ENCODE peak calls at places on chromosomes 2 and 18, in nine cellular contexts. One of them, this sample, is unnamed.
A peak's percentile ranks its signal among the peaks of the same experiment; 100 is the strongest.

GRCh38 chr2:84386326-84386995 is 72.6 kb downstream of the SUCLG1 start:
- DNase-seq in PC-3: no peak
- DNase-seq in astrocyte: no peak
- DNase-seq in GM12878: no peak
- DNase-seq in hepatocyte: no peak
- DNase-seq in fibroblast of lung: no peak
- DNase-seq in HepG2: no peak
- DNase-seq in neural progenitor cell: peak; percentile 46
- DNase-seq in H1: no peak
- DNase-seq in this sample: no peak

GRCh38 chr2:118046628-118047210 is 32.8 kb upstream of the CCDC93 start:
- DNase-seq in GM12878: no peak
- DNase-seq in hepatocyte: peak; percentile 44
- DNase-seq in H1: no peak
- DNase-seq in PC-3: peak; percentile 71
- DNase-seq in neural progenitor cell: peak; percentile 43
- DNase-seq in astrocyte: peak; percentile 35
- DNase-seq in fibroblast of lung: peak; percentile 48
- DNase-seq in HepG2: peak; percentile 42
- DNase-seq in this sample: peak; percentile 12

GRCh38 chr2:79887747-79888374 is 375.0 kb downstream of the CTNNA2 start:
- DNase-seq in neural progenitor cell: peak; percentile 68
- DNase-seq in GM12878: peak; percentile 9
- DNase-seq in H1: no peak
- DNase-seq in HepG2: peak; percentile 61
- DNase-seq in fibroblast of lung: peak; percentile 43
- DNase-seq in astrocyte: peak; percentile 33
- DNase-seq in PC-3: peak; percentile 73
- DNase-seq in hepatocyte: peak; percentile 71
- DNase-seq in this sample: peak; percentile 73

GRCh38 chr18:5772706-5773105 is 122.6 kb downstream of the TMEM200C start:
- DNase-seq in fibroblast of lung: no peak
- DNase-seq in GM12878: no peak
- DNase-seq in astrocyte: no peak
- DNase-seq in H1: no peak
- DNase-seq in hepatocyte: no peak
- DNase-seq in neural progenitor cell: no peak
- DNase-seq in PC-3: no peak
- DNase-seq in HepG2: no peak
- DNase-seq in this sample: no peak

GRCh38 chr18:57737661-57738060 is 65.5 kb downstream of the ATP8B1 start:
- DNase-seq in H1: no peak
- DNase-seq in PC-3: peak; percentile 77
- DNase-seq in HepG2: peak; percentile 83
- DNase-seq in astrocyte: peak; percentile 98
- DNase-seq in hepatocyte: peak; percentile 87
- DNase-seq in GM12878: no peak
- DNase-seq in fibroblast of lung: peak; percentile 99
- DNase-seq in neural progenitor cell: no peak
- DNase-seq in this sample: peak; percentile 16

GRCh38 chr2:85459771-85460170 is 41.3 kb downstream of the SH2D6 start:
- DNase-seq in PC-3: no peak
- DNase-seq in hepatocyte: no peak
- DNase-seq in astrocyte: no peak
- DNase-seq in H1: no peak
- DNase-seq in fibroblast of lung: no peak
- DNase-seq in neural progenitor cell: no peak
- DNase-seq in GM12878: no peak
- DNase-seq in HepG2: no peak
- DNase-seq in this sample: no peak

GRCh38 chr18:58866261-58867232 is 1.9 kb downstream of the ZNF532 start:
- DNase-seq in neural progenitor cell: no peak
- DNase-seq in fibroblast of lung: no peak
- DNase-seq in PC-3: no peak
- DNase-seq in astrocyte: no peak
- DNase-seq in HepG2: no peak
- DNase-seq in H1: no peak
- DNase-seq in GM12878: no peak
- DNase-seq in hepatocyte: no peak
- DNase-seq in this sample: no peak

GRCh38 chr18:8049147-8049546 is 482.0 kb downstream of the PTPRM start:
- DNase-seq in neural progenitor cell: no peak
- DNase-seq in PC-3: peak; percentile 19
- DNase-seq in astrocyte: no peak
- DNase-seq in fibroblast of lung: no peak
- DNase-seq in hepatocyte: no peak
- DNase-seq in H1: no peak
- DNase-seq in HepG2: no peak
- DNase-seq in GM12878: no peak
- DNase-seq in this sample: no peak

GRCh38 chr2:182368996-182369395 is 57.8 kb downstream of the PDE1A start:
- DNase-seq in fibroblast of lung: no peak
- DNase-seq in PC-3: no peak
- DNase-seq in neural progenitor cell: no peak
- DNase-seq in HepG2: no peak
- DNase-seq in hepatocyte: no peak
- DNase-seq in GM12878: no peak
- DNase-seq in H1: no peak
- DNase-seq in astrocyte: no peak
- DNase-seq in this sample: no peak

GRCh38 chr2:215615067-215615828 is 179.4 kb upstream of the FN1 start:
- DNase-seq in H1: no peak
- DNase-seq in fibroblast of lung: no peak
- DNase-seq in astrocyte: no peak
- DNase-seq in neural progenitor cell: no peak
- DNase-seq in HepG2: no peak
- DNase-seq in hepatocyte: no peak
- DNase-seq in GM12878: no peak
- DNase-seq in PC-3: no peak
- DNase-seq in this sample: no peak

DNA sequence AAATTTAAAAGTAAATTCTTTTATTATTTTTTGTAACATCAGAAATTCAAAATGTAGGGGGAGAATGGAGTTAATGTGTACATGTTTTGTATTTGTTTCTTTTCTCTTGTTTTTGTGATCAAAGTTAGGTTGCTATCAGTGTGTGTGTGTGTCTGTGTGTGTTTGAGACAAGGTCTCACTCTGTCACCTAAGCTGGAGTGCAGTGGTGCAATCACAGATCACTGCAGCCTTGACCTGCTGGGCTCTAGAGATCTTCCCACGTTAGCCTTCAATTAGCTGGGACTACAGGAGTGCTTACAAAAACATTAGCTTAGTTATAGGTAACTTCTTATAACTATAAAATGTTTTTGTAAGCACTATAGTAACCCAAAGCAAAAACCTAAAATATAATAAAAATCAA is 50.7 kb downstream of the GDF7 start:
- DNase-seq in neural progenitor cell: no peak
- DNase-seq in H1: no peak
- DNase-seq in hepatocyte: no peak
- DNase-seq in astrocyte: no peak
- DNase-seq in HepG2: peak; percentile 67
- DNase-seq in GM12878: no peak
- DNase-seq in PC-3: no peak
- DNase-seq in fibroblast of lung: no peak
- DNase-seq in this sample: no peak
- H3K4me3 ChIP-seq in neural progenitor cell: no peak overlapping the region
- H3K4me3 ChIP-seq in H1: no peak overlapping the region
- H3K4me3 ChIP-seq in hepatocyte: no peak overlapping the region
- H3K4me3 ChIP-seq in astrocyte: no peak overlapping the region
- H3K4me3 ChIP-seq in HepG2: no peak overlapping the region
- H3K4me3 ChIP-seq in GM12878: no peak overlapping the region
- H3K4me3 ChIP-seq in PC-3: no peak overlapping the region
- H3K4me3 ChIP-seq in fibroblast of lung: no peak overlapping the region
- H3K4me3 ChIP-seq in this sample: no peak overlapping the region

DNA sequence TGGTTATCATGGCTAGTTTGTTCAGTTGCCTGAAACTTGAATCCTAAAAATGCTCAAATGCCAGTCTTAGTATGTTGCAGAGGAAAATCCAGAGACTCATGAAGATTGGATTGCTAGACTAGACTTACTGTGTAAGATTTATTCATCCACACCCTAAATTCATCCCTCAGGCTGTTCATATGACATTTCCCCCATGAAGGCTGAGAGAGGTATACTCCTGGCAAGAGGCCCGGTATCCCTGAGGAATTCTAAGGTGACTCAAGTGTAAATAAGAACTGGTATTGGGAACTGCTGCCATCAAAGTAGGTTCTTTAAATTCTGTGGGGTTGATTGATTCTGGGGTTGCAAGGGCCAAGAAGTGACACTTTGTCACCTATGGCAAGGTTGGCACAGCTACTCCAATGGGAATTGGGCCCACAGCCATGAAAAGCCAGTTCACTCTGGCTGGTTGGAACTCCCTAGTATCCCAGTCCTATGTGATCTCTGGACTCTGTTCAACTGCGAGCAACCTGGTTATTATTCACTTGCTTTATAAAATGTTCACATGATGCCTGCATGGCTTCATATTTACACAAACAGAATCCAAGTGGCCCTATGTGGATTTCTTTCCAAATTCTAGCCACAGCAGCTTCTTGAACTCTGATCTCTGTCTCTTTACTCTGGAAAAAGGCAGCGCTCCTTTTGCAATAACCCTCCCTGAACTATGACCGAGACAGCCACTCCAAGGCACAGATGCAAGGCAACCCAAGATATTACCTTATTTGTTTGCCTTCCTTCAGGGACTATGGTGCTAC is 429.1 kb downstream of the CBLN2 start:
- DNase-seq in HepG2: no peak
- DNase-seq in H1: no peak
- DNase-seq in astrocyte: no peak
- DNase-seq in neural progenitor cell: no peak
- DNase-seq in PC-3: peak; percentile 76
- DNase-seq in fibroblast of lung: no peak
- DNase-seq in GM12878: no peak
- DNase-seq in hepatocyte: peak; percentile 48
- DNase-seq in this sample: no peak
- H3K9me3 ChIP-seq in HepG2: no peaks in the 10 kb centered on the region
- H3K9me3 ChIP-seq in H1: peaks cover 17% of the 10 kb centered on the region
- H3K9me3 ChIP-seq in astrocyte: no peaks in the 10 kb centered on the region
- H3K9me3 ChIP-seq in neural progenitor cell: no peaks in the 10 kb centered on the region
- H3K9me3 ChIP-seq in PC-3: no peaks in the 10 kb centered on the region
- H3K9me3 ChIP-seq in fibroblast of lung: no peaks in the 10 kb centered on the region
- H3K9me3 ChIP-seq in GM12878: no peaks in the 10 kb centered on the region
- H3K9me3 ChIP-seq in hepatocyte: no peaks in the 10 kb centered on the region
- H3K9me3 ChIP-seq in this sample: no peaks in the 10 kb centered on the region

DNA sequence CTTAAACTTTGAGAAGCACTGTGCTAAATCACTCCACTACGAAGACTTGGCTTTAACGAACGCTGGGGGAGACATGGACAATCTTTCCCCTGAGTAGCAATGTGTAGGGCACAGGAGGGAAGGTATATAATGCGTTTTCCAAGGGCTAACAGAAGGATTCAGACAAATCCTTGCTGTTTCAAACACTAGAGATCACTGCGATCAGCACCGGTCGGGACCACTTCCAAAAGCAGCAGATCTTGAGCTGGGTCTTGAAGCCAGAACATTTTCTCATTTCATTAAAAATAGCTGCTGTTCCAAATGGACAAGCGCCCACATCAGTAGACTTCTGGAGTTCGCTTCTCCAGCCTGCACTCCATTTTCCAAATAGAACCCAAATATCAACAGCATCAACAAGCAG is 65.1 kb upstream of the MAPRE2 start:
- DNase-seq in H1: no peak
- DNase-seq in PC-3: no peak
- DNase-seq in HepG2: no peak
- DNase-seq in astrocyte: no peak
- DNase-seq in hepatocyte: no peak
- DNase-seq in fibroblast of lung: no peak
- DNase-seq in neural progenitor cell: peak; percentile 14
- DNase-seq in GM12878: no peak
- DNase-seq in this sample: no peak
- TF ChIP-seq EZH2 in H1: no peak
- TF ChIP-seq EZH2 in PC-3: no peak
- TF ChIP-seq EZH2 in HepG2: no peak
- TF ChIP-seq EZH2 in astrocyte: no peak
- TF ChIP-seq EZH2 in hepatocyte: no peak
- TF ChIP-seq EZH2 in fibroblast of lung: no peak
- TF ChIP-seq EZH2 in neural progenitor cell: no peak
- TF ChIP-seq EZH2 in GM12878: no peak
- TF ChIP-seq EZH2 in this sample: no peak

GRCh38 chr2:68379184-68379708 is 14.2 kb downstream of the PLEK start:
- DNase-seq in fibroblast of lung: no peak
- DNase-seq in neural progenitor cell: no peak
- DNase-seq in HepG2: no peak
- DNase-seq in GM12878: no peak
- DNase-seq in H1: no peak
- DNase-seq in astrocyte: no peak
- DNase-seq in hepatocyte: no peak
- DNase-seq in PC-3: no peak
- DNase-seq in this sample: no peak

GRCh38 chr2:68375522-68376040 is 10.5 kb downstream of the PLEK start:
- DNase-seq in H1: no peak
- DNase-seq in hepatocyte: no peak
- DNase-seq in neural progenitor cell: no peak
- DNase-seq in fibroblast of lung: no peak
- DNase-seq in astrocyte: no peak
- DNase-seq in HepG2: no peak
- DNase-seq in GM12878: no peak
- DNase-seq in PC-3: no peak
- DNase-seq in this sample: no peak

GRCh38 chr2:68374184-68374583 is 9.1 kb downstream of the PLEK start:
- DNase-seq in fibroblast of lung: no peak
- DNase-seq in PC-3: no peak
- DNase-seq in HepG2: no peak
- DNase-seq in neural progenitor cell: no peak
- DNase-seq in hepatocyte: no peak
- DNase-seq in GM12878: no peak
- DNase-seq in astrocyte: no peak
- DNase-seq in H1: no peak
- DNase-seq in this sample: no peak

GRCh38 chr2:68372435-68372834 is 7.4 kb downstream of the PLEK start:
- DNase-seq in H1: no peak
- DNase-seq in PC-3: no peak
- DNase-seq in HepG2: no peak
- DNase-seq in fibroblast of lung: no peak
- DNase-seq in astrocyte: no peak
- DNase-seq in GM12878: no peak
- DNase-seq in hepatocyte: no peak
- DNase-seq in neural progenitor cell: no peak
- DNase-seq in this sample: no peak

GRCh38 chr2:68377137-68377780 is 12.2 kb downstream of the PLEK start:
- DNase-seq in neural progenitor cell: no peak
- DNase-seq in HepG2: no peak
- DNase-seq in hepatocyte: no peak
- DNase-seq in GM12878: no peak
- DNase-seq in H1: no peak
- DNase-seq in fibroblast of lung: no peak
- DNase-seq in PC-3: no peak
- DNase-seq in astrocyte: no peak
- DNase-seq in this sample: no peak
- H3K4me3 ChIP-seq in neural progenitor cell: no peak overlapping the region
- H3K4me3 ChIP-seq in HepG2: no peak overlapping the region
- H3K4me3 ChIP-seq in hepatocyte: no peak overlapping the region
- H3K4me3 ChIP-seq in GM12878: peak overlapping the region; percentile 50
- H3K4me3 ChIP-seq in H1: no peak overlapping the region
- H3K4me3 ChIP-seq in fibroblast of lung: no peak overlapping the region
- H3K4me3 ChIP-seq in PC-3: no peak overlapping the region
- H3K4me3 ChIP-seq in astrocyte: no peak overlapping the region
- H3K4me3 ChIP-seq in this sample: no peak overlapping the region

DNA sequence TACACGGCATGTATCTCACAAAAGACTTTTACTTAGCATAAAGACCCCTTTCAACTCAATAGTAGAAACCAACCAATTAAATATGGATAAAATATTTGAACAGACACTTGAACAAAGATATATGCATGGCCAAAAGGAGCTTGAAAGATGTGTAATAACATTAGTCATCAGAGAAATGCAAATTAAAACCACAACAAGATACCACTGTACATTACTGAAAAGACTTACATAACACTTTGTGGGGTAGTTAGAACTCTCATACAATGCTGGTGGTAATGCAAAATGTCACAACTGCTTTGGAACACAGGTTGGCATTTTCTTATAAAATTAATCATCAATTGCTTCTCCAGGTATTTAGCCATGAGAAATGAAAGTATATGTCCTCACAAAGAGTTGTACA is 60.7 kb downstream of the TTC27 start:
- DNase-seq in HepG2: no peak
- DNase-seq in fibroblast of lung: peak; percentile 90
- DNase-seq in H1: no peak
- DNase-seq in GM12878: no peak
- DNase-seq in neural progenitor cell: no peak
- DNase-seq in PC-3: peak; percentile 25
- DNase-seq in astrocyte: peak; percentile 89
- DNase-seq in hepatocyte: no peak
- DNase-seq in this sample: peak; percentile 44
- H3K9me3 ChIP-seq in HepG2: no peaks in the 10 kb centered on the region
- H3K9me3 ChIP-seq in fibroblast of lung: no peaks in the 10 kb centered on the region
- H3K9me3 ChIP-seq in H1: no peaks in the 10 kb centered on the region
- H3K9me3 ChIP-seq in GM12878: no peaks in the 10 kb centered on the region
- H3K9me3 ChIP-seq in neural progenitor cell: no peaks in the 10 kb centered on the region
- H3K9me3 ChIP-seq in PC-3: no peaks in the 10 kb centered on the region
- H3K9me3 ChIP-seq in astrocyte: no peaks in the 10 kb centered on the region
- H3K9me3 ChIP-seq in hepatocyte: no peaks in the 10 kb centered on the region
- H3K9me3 ChIP-seq in this sample: no peaks in the 10 kb centered on the region